ENCODE peak calls at places on chromosome 14, in ten cellular contexts. F is glomerular endothelial cell, B is coronary artery, C is cerebellar nuclear complex, N is ELR, Y is HCEC 1CT, R is GM12891, X is SK-N-SH, D is esophagus muscularis mucosa, Q is GM19239. I is an unnamed sample.

GRCh38 chr14:74599201-74599809 is 12.7 kb downstream of the LTBP2 start:
- DNase-seq in F (no peak), B (no peak), C (no peak), N (no peak), Y (no peak), R (no peak), X (no peak), D (no peak), Q (no peak), I (no peak)

GRCh38 chr14:23569443-23570151 is 2.0 kb upstream of the AP1G2 start:
- DNase-seq in F (no peak), B (no peak), C (peak; percentile 58), N (peak; percentile 23), Y (no peak), R (no peak), X (peak; percentile 72), D (no peak), Q (no peak), I (no peak)

GRCh38 chr14:28755930-28756895 is 10.4 kb upstream of the FOXG1 start:
- DNase-seq in F (no peak), B (no peak), C (no peak), N (no peak), Y (no peak), R (no peak), X (no peak), D (no peak), Q (no peak), I (no peak)

GRCh38 chr14:62117010-62117717 is 354.9 kb downstream of the SNAPC1 start:
- DNase-seq in F (no peak), B (no peak), C (no peak), N (peak; percentile 71), Y (peak; percentile 48), R (peak; percentile 53), X (peak; percentile 91), D (no peak), Q (peak; percentile 24), I (no peak)

GRCh38 chr14:71692496-71692895 is 239.7 kb upstream of the RGS6 start:
- DNase-seq in F (peak; percentile 52), B (no peak), C (no peak), N (peak; percentile 38), Y (no peak), R (no peak), X (no peak), D (no peak), Q (no peak), I (no peak)

GRCh38 chr14:33229269-33229924 is 290.7 kb downstream of the NPAS3 start:
- DNase-seq in F (no peak), B (no peak), C (no peak), N (no peak), Y (no peak), R (no peak), X (peak; percentile 12), D (no peak), Q (no peak), I (no peak)

GRCh38 chr14:96584907-96585671 is 82.9 kb downstream of the PAPOLA start:
- DNase-seq in F (no peak), B (no peak), C (no peak), N (no peak), Y (no peak), R (no peak), X (peak; percentile 3), D (peak; percentile 17), Q (no peak), I (peak; percentile 15)

GRCh38 chr14:61462566-61463195 is 141.3 kb downstream of the PRKCH start:
- DNase-seq in F (no peak), B (peak; percentile 38), C (no peak), N (peak; percentile 91), Y (peak; percentile 93), R (no peak), X (peak; percentile 70), D (peak; percentile 26), Q (no peak), I (no peak)

GRCh38 chr14:23094666-23095195 is at the start of gene ACIN1:
- DNase-seq in F (no peak), B (no peak), C (no peak), N (peak; percentile 91), Y (peak; percentile 82), R (peak; percentile 56), X (peak; percentile 82), D (peak; percentile 95), Q (no peak), I (no peak)

GRCh38 chr14:37819155-37820015 is 224.0 kb downstream of the TTC6 start:
- DNase-seq in F (no peak), B (no peak), C (no peak), N (peak; percentile 48), Y (peak; percentile 88), R (no peak), X (no peak), D (no peak), Q (no peak), I (no peak)

GRCh38 chr14:51283402-51283825 is 43.4 kb downstream of the TMX1 start:
- DNase-seq in F (peak; percentile 72), B (no peak), C (peak; percentile 39), N (peak; percentile 96), Y (peak; percentile 88), R (no peak), X (peak; percentile 68), D (no peak), Q (peak; percentile 21), I (no peak)

GRCh38 chr14:26255213-26255612 is 342.6 kb downstream of the NOVA1 start:
- DNase-seq in F (no peak), B (no peak), C (no peak), N (no peak), Y (peak; percentile 6), R (no peak), X (no peak), D (no peak), Q (no peak), I (no peak)

GRCh38 chr14:70803321-70804110 is 5.8 kb downstream of the MAP3K9 start:
- DNase-seq in F (no peak), B (no peak), C (no peak), N (no peak), Y (no peak), R (no peak), X (no peak), D (no peak), Q (no peak), I (no peak)

GRCh38 chr14:99578541-99579044 is 25.4 kb downstream of the CCDC85C start:
- DNase-seq in F (no peak), B (no peak), C (no peak), N (peak; percentile 20), Y (no peak), R (no peak), X (no peak), D (no peak), Q (no peak), I (no peak)

GRCh38 chr14:98748966-98749365 is 523.0 kb downstream of the BCL11B start:
- DNase-seq in F (no peak), B (no peak), C (no peak), N (no peak), Y (no peak), R (no peak), X (no peak), D (no peak), Q (no peak), I (no peak)

GRCh38 chr14:36791402-36791801 is 129.7 kb downstream of the PAX9 start:
- DNase-seq in F (no peak), B (no peak), C (no peak), N (no peak), Y (no peak), R (no peak), X (no peak), D (no peak), Q (no peak), I (no peak)

GRCh38 chr14:38716871-38717270 is 386.2 kb downstream of the SEC23A start:
- DNase-seq in F (no peak), B (no peak), C (no peak), N (no peak), Y (no peak), R (no peak), X (peak; percentile 2), D (no peak), Q (no peak), I (no peak)

GRCh38 chr14:105119410-105120025 is 49.1 kb downstream of the JAG2 start:
- DNase-seq in F (no peak), B (peak; percentile 41), C (no peak), N (no peak), Y (no peak), R (no peak), X (no peak), D (no peak), Q (no peak), I (peak; percentile 46)

I was measured in cardiac septum.